ENCODE peak calls at places on chromosomes 6 and 20, in five cellular contexts. L, O, T, J and Y are unnamed samples.

GRCh38 chr6:55469829-55470438 is 109.1 kb downstream of the HMGCLL1 start:
- DNase-seq in L (no peak), O (no peak), T (no peak), J (no peak), Y (no peak)

GRCh38 chr6:83893024-83893423 is 33.5 kb downstream of the CYB5R4 start:
- DNase-seq in L (no peak), O (no peak), T (no peak), J (no peak), Y (no peak)

GRCh38 chr6:87200469-87201174 is 45.3 kb downstream of the ZNF292 start:
- DNase-seq in L (no peak), O (no peak), T (peak; percentile 22), J (no peak), Y (no peak)

GRCh38 chr20:46978871-46979536 is 84.4 kb downstream of the EYA2 start:
- DNase-seq in L (no peak), O (no peak), T (no peak), J (peak; percentile 86), Y (peak; percentile 95)

GRCh38 chr20:6579824-6580223 is 187.7 kb upstream of the BMP2 start:
- DNase-seq in L (no peak), O (no peak), T (no peak), J (no peak), Y (no peak)

GRCh38 chr6:4115741-4116140 is 19.6 kb downstream of the ECI2 start:
- DNase-seq in L (no peak), O (no peak), T (no peak), J (no peak), Y (no peak)

GRCh38 chr6:163828038-163828790 is 413.7 kb downstream of the QKI start:
- DNase-seq in L (no peak), O (no peak), T (no peak), J (peak; percentile 71), Y (peak; percentile 43)

GRCh38 chr20:32468860-32469259 is 110.7 kb downstream of the ASXL1 start:
- DNase-seq in L (no peak), O (no peak), T (no peak), J (no peak), Y (no peak)

GRCh38 chr20:62685781-62686555 is 22.7 kb upstream of the NTSR1 start:
- DNase-seq in L (no peak), O (peak; percentile 75), T (no peak), J (peak; percentile 68), Y (peak; percentile 89)

GRCh38 chr20:54025166-54025835 is 45.1 kb downstream of the BCAS1 start:
- DNase-seq in L (no peak), O (no peak), T (no peak), J (no peak), Y (no peak)

GRCh38 chr6:133590814-133591213 is 298.1 kb upstream of the TCF21 start:
- DNase-seq in L (no peak), O (no peak), T (peak; percentile 41), J (no peak), Y (no peak)

GRCh38 chr6:109690373-109690739 is 646 bp downstream of the AK9 start:
- DNase-seq in L (peak; percentile 81), O (peak; percentile 74), T (no peak), J (peak; percentile 80), Y (peak; percentile 75)